ENCODE peak calls at places on chromosomes 16 and 17, in eight cellular contexts. D is neural crest cell, V is heart left ventricle, Z is AG04450, Q is B cell, I is thyroid gland, G is glutamatergic neuron, C is RWPE1. T is an unnamed sample.
A peak's percentile ranks its signal among the peaks of the same experiment; 100 is the strongest.

GRCh38 chr17:71276071-71276470 is 844.7 kb upstream of the SOX9 start:
- DNase-seq in D (no peak), V (no peak), Z (no peak), Q (no peak), I (peak; percentile 6), G (no peak), C (no peak), T (no peak)

GRCh38 chr16:48123104-48123788 is 32.5 kb downstream of the ABCC12 start:
- DNase-seq in D (no peak), V (no peak), Z (peak; percentile 96), Q (no peak), I (no peak), G (no peak), C (peak; percentile 97), T (peak; percentile 62)

GRCh38 chr17:81333626-81334368 is 38.7 kb upstream of the SLC38A10 start:
- DNase-seq in D (no peak), V (no peak), Z (no peak), Q (no peak), I (no peak), G (peak; percentile 23), C (no peak), T (no peak)

GRCh38 chr17:75267403-75268232 is 3.4 kb downstream of the MIF4GD start:
- DNase-seq in D (no peak), V (no peak), Z (no peak), Q (no peak), I (no peak), G (no peak), C (no peak), T (no peak)

GRCh38 chr16:84718-85452 is 6.9 kb downstream of the MPG start:
- DNase-seq in D (no peak), V (peak; percentile 72), Z (peak; percentile 88), Q (peak; percentile 88), I (peak; percentile 96), G (no peak), C (peak; percentile 66), T (peak; percentile 82)

GRCh38 chr16:13136896-13137295 is 235.5 kb downstream of the SHISA9 start:
- DNase-seq in D (no peak), V (no peak), Z (no peak), Q (no peak), I (no peak), G (no peak), C (peak; percentile 3), T (no peak)

GRCh38 chr17:75048396-75048933 is 1.4 kb downstream of the KCTD2 start:
- DNase-seq in D (no peak), V (peak; percentile 45), Z (no peak), Q (no peak), I (no peak), G (no peak), C (no peak), T (no peak)

GRCh38 chr16:16071631-16072244 is 122.3 kb downstream of the ABCC1 start:
- DNase-seq in D (no peak), V (peak; percentile 53), Z (no peak), Q (no peak), I (peak; percentile 53), G (peak; percentile 45), C (no peak), T (no peak)

GRCh38 chr16:754208-755097 is 6.1 kb upstream of the MSLN start:
- DNase-seq in D (no peak), V (peak; percentile 4), Z (no peak), Q (no peak), I (no peak), G (no peak), C (no peak), T (no peak)

GRCh38 chr17:50180593-50180992 is 14.8 kb downstream of the SGCA start:
- DNase-seq in D (no peak), V (no peak), Z (no peak), Q (no peak), I (no peak), G (no peak), C (no peak), T (no peak)

GRCh38 chr17:82330322-82331239 is 3.0 kb downstream of the SECTM1 start:
- DNase-seq in D (no peak), V (no peak), Z (peak; percentile 30), Q (no peak), I (no peak), G (peak; percentile 58), C (peak; percentile 71), T (no peak)

GRCh38 chr16:87484487-87485331 is 8.1 kb downstream of the ZCCHC14 start:
- DNase-seq in D (no peak), V (no peak), Z (no peak), Q (no peak), I (peak; percentile 27), G (no peak), C (no peak), T (no peak)

GRCh38 chr17:50686494-50687199 is 21.1 kb downstream of the ANKRD40 start:
- DNase-seq in D (no peak), V (no peak), Z (no peak), Q (no peak), I (peak; percentile 58), G (no peak), C (peak; percentile 78), T (no peak)

GRCh38 chr17:40111221-40112128 is 10.3 kb upstream of the MSL1 start:
- DNase-seq in D (peak; percentile 64), V (peak; percentile 96), Z (peak; percentile 87), Q (peak; percentile 81), I (peak; percentile 98), G (peak; percentile 82), C (peak; percentile 95), T (peak; percentile 82)

GRCh38 chr16:87687571-87687910 is 78.2 kb downstream of the KLHDC4 start:
- DNase-seq in D (no peak), V (no peak), Z (no peak), Q (no peak), I (no peak), G (no peak), C (no peak), T (no peak)

GRCh38 chr17:27038676-27039075 is 255.2 kb upstream of the WSB1 start:
- DNase-seq in D (no peak), V (no peak), Z (no peak), Q (no peak), I (no peak), G (no peak), C (no peak), T (no peak)

GRCh38 chr16:20704281-20704680 is 6.8 kb upstream of the ACSM1 start:
- DNase-seq in D (no peak), V (no peak), Z (no peak), Q (no peak), I (no peak), G (no peak), C (no peak), T (no peak)

GRCh38 chr16:369275-369865 is 968 bp downstream of the MRPL28 start:
- DNase-seq in D (no peak), V (no peak), Z (no peak), Q (no peak), I (no peak), G (no peak), C (no peak), T (no peak)

GRCh38 chr16:49556252-49557069 is 182.9 kb downstream of the C16orf78 start:
- DNase-seq in D (peak; percentile 18), V (no peak), Z (no peak), Q (no peak), I (peak; percentile 11), G (peak; percentile 36), C (peak; percentile 24), T (no peak)
- TF ChIP-seq CTCF in D (peak; percentile 75), V (peak; percentile 54), Z (peak; percentile 52), Q (no peak), I (no peak), G (peak; percentile 70), C (no peak), T (peak; percentile 6)

GRCh38 chr17:66426397-66427033 is 124.1 kb downstream of the PRKCA start:
- DNase-seq in D (no peak), V (no peak), Z (no peak), Q (no peak), I (no peak), G (no peak), C (no peak), T (peak; percentile 26)
- TF ChIP-seq CTCF in D (peak; percentile 35), V (no peak), Z (peak; percentile 12), Q (no peak), I (no peak), G (no peak), C (no peak), T (no peak)

GRCh38 chr17:35934760-35935159 is 4.2 kb upstream of the RDM1 start:
- DNase-seq in D (no peak), V (no peak), Z (no peak), Q (no peak), I (no peak), G (no peak), C (no peak), T (no peak)
- TF ChIP-seq CTCF in D (no peak), V (no peak), Z (no peak), Q (no peak), I (no peak), G (no peak), C (no peak), T (no peak)

GRCh38 chr17:4020096-4020495 is 55.9 kb upstream of the ATP2A3 start:
- DNase-seq in D (no peak), V (no peak), Z (no peak), Q (no peak), I (no peak), G (no peak), C (no peak), T (no peak)

GRCh38 chr17:4018446-4018845 is 54.2 kb upstream of the ATP2A3 start:
- DNase-seq in D (no peak), V (no peak), Z (no peak), Q (no peak), I (no peak), G (no peak), C (no peak), T (no peak)

GRCh38 chr17:4014148-4014927 is 50.1 kb upstream of the ATP2A3 start:
- DNase-seq in D (no peak), V (no peak), Z (no peak), Q (no peak), I (no peak), G (no peak), C (no peak), T (no peak)

GRCh38 chr17:4019400-4019799 is 55.2 kb upstream of the ATP2A3 start:
- DNase-seq in D (no peak), V (no peak), Z (no peak), Q (no peak), I (no peak), G (no peak), C (no peak), T (no peak)

DNA sequence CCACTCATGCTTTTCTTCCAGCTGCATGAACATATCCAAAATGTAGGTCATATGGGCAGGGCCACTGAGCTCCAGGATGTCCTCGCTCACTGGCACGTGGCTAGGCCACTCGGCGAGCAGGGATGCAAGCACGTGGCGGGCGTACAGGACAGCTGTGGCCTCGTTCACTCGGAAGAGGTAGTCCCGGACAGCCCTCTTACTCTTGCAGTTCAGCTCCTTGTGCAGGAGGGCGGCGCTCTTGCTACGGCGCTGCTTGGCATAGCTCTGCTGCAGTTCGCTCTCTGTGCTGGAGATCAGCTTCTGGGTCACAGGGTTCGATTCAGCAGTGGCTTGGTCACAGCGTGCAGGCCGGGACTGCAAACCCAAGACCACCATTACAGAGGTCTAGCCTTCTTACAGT is 53.1 kb upstream of the ATP2A3 start:
- DNase-seq in D (no peak), V (no peak), Z (no peak), Q (no peak), I (no peak), G (no peak), C (no peak), T (no peak)
- TF ChIP-seq CTCF in D (peak; percentile 34), V (no peak), Z (no peak), Q (no peak), I (no peak), G (no peak), C (no peak), T (peak; percentile 35)

T was measured in GM13977.